ENCODE peak calls at places on chromosomes 1 and 21, in nine cellular contexts. L is fibroblast of the aortic adventitia, O is mucosa of descending colon, X is heart left ventricle, A is esophagus squamous epithelium, G is adrenal gland, S is pancreas, T is psoas muscle, Z is sigmoid colon. M is an unnamed sample.
A peak's percentile ranks its signal among the peaks of the same experiment; 100 is the strongest.

GRCh38 chr1:161219078-161219892 is 4.1 kb downstream of the APOA2 start:
- DNase-seq in L (no peak), O (no peak), X (no peak), A (no peak), G (no peak), S (no peak), T (no peak), Z (no peak), M (no peak)

GRCh38 chr1:110645172-110645571 is 29.6 kb downstream of the KCNA3 start:
- DNase-seq in L (no peak), O (no peak), X (no peak), A (no peak), G (no peak), S (no peak), T (no peak), Z (no peak), M (no peak)

GRCh38 chr21:31530364-31530763 is 129.1 kb upstream of the SOD1 start:
- DNase-seq in L (no peak), O (no peak), X (no peak), A (no peak), G (no peak), S (no peak), T (no peak), Z (no peak), M (no peak)

GRCh38 chr1:20194770-20195463 is 8.6 kb upstream of the PLA2G2C start:
- DNase-seq in L (peak; percentile 45), O (peak; percentile 87), X (peak; percentile 75), A (no peak), G (peak; percentile 86), S (peak; percentile 43), T (peak; percentile 65), Z (peak; percentile 83), M (no peak)

GRCh38 chr21:33070921-33071877 is 1.3 kb downstream of the OLIG1 start:
- DNase-seq in L (no peak), O (no peak), X (no peak), A (no peak), G (no peak), S (no peak), T (no peak), Z (no peak), M (no peak)

GRCh38 chr1:37776946-37777516 is 12.1 kb upstream of the EPHA10 start:
- DNase-seq in L (no peak), O (no peak), X (no peak), A (no peak), G (no peak), S (no peak), T (no peak), Z (no peak), M (no peak)

GRCh38 chr1:21278898-21279819 is 11.1 kb downstream of the ECE1 start:
- DNase-seq in L (no peak), O (no peak), X (no peak), A (no peak), G (no peak), S (no peak), T (no peak), Z (no peak), M (no peak)

GRCh38 chr1:245707941-245708340 is 553.2 kb downstream of the KIF26B start:
- DNase-seq in L (no peak), O (no peak), X (no peak), A (no peak), G (peak; percentile 28), S (no peak), T (no peak), Z (no peak), M (no peak)

GRCh38 chr1:94125551-94126514 is 4.9 kb upstream of the ABCA4 start:
- DNase-seq in L (no peak), O (no peak), X (no peak), A (no peak), G (no peak), S (no peak), T (no peak), Z (no peak), M (no peak)

GRCh38 chr1:12142141-12142823 is 24.5 kb upstream of the TNFRSF1B start:
- DNase-seq in L (no peak), O (peak; percentile 31), X (no peak), A (no peak), G (no peak), S (no peak), T (no peak), Z (no peak), M (no peak)

GRCh38 chr1:162197041-162197511 is 127.6 kb downstream of the NOS1AP start:
- DNase-seq in L (no peak), O (no peak), X (peak; percentile 32), A (no peak), G (no peak), S (no peak), T (no peak), Z (no peak), M (no peak)

GRCh38 chr1:201468844-201469644 is at the start of gene PHLDA3:
- DNase-seq in L (peak; percentile 87), O (peak; percentile 83), X (peak; percentile 92), A (no peak), G (peak; percentile 93), S (peak; percentile 78), T (peak; percentile 94), Z (peak; percentile 98), M (no peak)
- TF ChIP-seq CTCF in L (no peak), O (no peak), X (no peak), A (no peak), G (peak; percentile 18), S (no peak), T (no peak), Z (no peak), M (no peak)

GRCh38 chr1:41485605-41486004 is 1.1 kb upstream of the EDN2 start:
- DNase-seq in L (peak; percentile 49), O (peak; percentile 35), X (peak; percentile 18), A (no peak), G (no peak), S (no peak), T (no peak), Z (no peak), M (peak; percentile 44)

GRCh38 chr1:41487729-41488598 is 3.5 kb upstream of the EDN2 start:
- DNase-seq in L (no peak), O (peak; percentile 23), X (no peak), A (no peak), G (no peak), S (no peak), T (peak; percentile 0), Z (no peak), M (no peak)

GRCh38 chr1:41486892-41487728 is 2.6 kb upstream of the EDN2 start:
- DNase-seq in L (no peak), O (peak; percentile 20), X (no peak), A (no peak), G (no peak), S (no peak), T (peak; percentile 17), Z (no peak), M (no peak)

GRCh38 chr1:41484881-41485280 is 398 bp upstream of the EDN2 start:
- DNase-seq in L (no peak), O (no peak), X (no peak), A (no peak), G (no peak), S (no peak), T (no peak), Z (no peak), M (no peak)

DNA sequence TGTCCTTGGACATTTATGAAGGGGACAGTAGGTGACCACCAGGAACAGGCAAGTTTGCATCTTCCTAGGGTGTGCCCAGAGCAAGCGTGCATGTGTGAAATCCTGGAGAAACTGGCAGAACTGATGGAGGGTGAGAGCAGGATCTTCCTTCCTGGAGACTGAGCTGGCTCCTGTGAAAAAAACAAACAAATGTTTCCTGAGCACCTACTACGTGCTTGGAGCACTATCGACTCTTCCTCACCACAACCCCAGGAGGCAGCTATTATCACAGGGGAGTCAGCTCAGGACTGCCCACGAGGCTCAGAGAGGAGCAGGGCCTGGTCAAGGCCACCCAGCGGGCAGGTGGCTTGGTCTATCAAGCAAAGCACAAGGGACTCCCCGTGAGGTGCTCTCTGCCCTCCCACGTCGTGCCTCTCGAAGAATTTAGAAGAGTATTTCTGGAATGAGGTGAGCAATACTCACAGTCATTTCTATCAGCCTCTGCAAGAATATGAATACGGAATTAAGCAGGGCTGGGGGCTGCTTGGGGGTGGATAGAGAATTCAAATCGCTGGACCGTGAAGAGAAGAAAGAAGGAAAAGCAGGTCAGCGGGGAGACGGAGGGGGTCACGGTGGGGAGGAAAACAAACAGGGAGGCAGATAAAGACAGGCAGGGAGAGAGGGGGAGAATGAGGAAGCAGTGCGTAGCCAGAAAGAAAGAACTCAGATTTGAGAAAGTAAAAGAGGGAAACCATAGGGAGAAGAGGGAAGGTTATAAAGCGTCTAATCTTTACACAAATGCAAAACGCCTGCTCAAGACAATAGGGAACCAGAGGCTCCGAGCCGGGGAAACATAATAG is 1.8 kb upstream of the EDN2 start:
- DNase-seq in L (no peak), O (peak; percentile 17), X (no peak), A (no peak), G (no peak), S (no peak), T (no peak), Z (no peak), M (peak; percentile 36)
- H3K4me3 ChIP-seq in L (no peak overlapping the region), O (no peak overlapping the region), X (no peak overlapping the region), A (no peak overlapping the region), G (no peak overlapping the region), S (no peak overlapping the region), T (no peak overlapping the region), Z (no peak overlapping the region), M (peak overlapping the region; percentile 51)

GRCh38 chr21:19400223-19400770 is 996.7 kb upstream of the TMPRSS15 start:
- DNase-seq in L (no peak), O (no peak), X (no peak), A (no peak), G (no peak), S (no peak), T (no peak), Z (no peak), M (no peak)

GRCh38 chr21:19402870-19403269 is 999.3 kb upstream of the TMPRSS15 start:
- DNase-seq in L (no peak), O (no peak), X (no peak), A (no peak), G (no peak), S (no peak), T (no peak), Z (no peak), M (no peak)

DNA sequence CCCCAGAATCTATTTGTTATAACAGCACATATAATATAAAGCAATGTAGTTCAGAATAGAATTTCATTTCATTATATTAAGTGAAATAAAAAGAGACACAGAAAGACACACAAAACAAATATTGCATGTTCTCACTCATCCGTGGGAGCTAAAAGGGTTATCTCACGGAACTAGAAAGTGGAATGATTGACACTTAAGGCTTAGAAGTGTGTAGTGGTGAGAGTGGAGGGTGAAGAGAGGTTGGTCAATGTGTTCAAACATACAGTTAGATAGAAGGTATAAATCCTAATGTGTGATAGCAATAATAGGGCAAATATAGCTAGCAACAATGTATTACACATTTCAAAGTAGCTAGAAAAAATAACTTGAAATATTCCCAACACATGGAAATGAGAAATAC is 1001.7 kb upstream of the TMPRSS15 start:
- DNase-seq in L (no peak), O (no peak), X (no peak), A (no peak), G (no peak), S (no peak), T (no peak), Z (no peak), M (no peak)
- TF ChIP-seq CTCF in L (no peak), O (no peak), X (no peak), A (no peak), G (no peak), S (no peak), T (no peak), Z (no peak), M (no peak)

DNA sequence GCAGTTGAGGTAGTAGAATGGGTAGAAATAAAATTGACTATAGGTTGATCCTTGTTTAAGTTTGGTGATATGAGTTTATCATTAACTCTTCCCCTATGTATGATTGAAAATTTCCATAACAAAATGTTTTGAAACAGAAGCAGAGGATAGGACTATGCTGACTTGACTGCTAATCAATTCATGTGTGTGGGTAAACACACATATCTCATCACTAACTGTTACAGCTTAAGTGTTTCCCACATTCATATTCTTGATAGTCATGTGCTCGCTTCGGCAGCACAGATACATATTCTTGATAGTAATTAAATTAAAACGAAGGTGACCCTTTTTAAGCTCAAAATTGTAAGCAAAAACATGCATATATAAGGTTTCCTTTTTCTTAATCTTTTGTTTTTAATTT is 68.2 kb upstream of the SAMSN1 start:
- DNase-seq in L (no peak), O (no peak), X (no peak), A (no peak), G (no peak), S (no peak), T (no peak), Z (no peak), M (no peak)
- H3K4me3 ChIP-seq in L (no peak overlapping the region), O (no peak overlapping the region), X (no peak overlapping the region), A (no peak overlapping the region), G (no peak overlapping the region), S (no peak overlapping the region), T (no peak overlapping the region), Z (no peak overlapping the region), M (no peak overlapping the region)